ENCODE peak calls at places on chromosomes 7 and 10, in seven cellular contexts. One of them, this sample, is unnamed.

GRCh38 chr7:151755131-151755787 is 121.7 kb downstream of the PRKAG2 start:
- DNase-seq in HFF-Myc: peak; percentile 41
- DNase-seq in fibroblast of mammary gland: peak; percentile 46
- DNase-seq in naive thymus-derived CD4-positive, alpha-beta T cell: no peak
- DNase-seq in fibroblast of lung: no peak
- DNase-seq in kidney epithelial cell: no peak
- DNase-seq in effector memory CD4-positive, alpha-beta T cell: no peak
- DNase-seq in this sample: peak; percentile 40

GRCh38 chr10:72525277-72525676 is 100.6 kb downstream of the MICU1 start:
- DNase-seq in HFF-Myc: no peak
- DNase-seq in fibroblast of mammary gland: peak; percentile 28
- DNase-seq in naive thymus-derived CD4-positive, alpha-beta T cell: no peak
- DNase-seq in fibroblast of lung: peak; percentile 43
- DNase-seq in kidney epithelial cell: peak; percentile 23
- DNase-seq in effector memory CD4-positive, alpha-beta T cell: no peak
- DNase-seq in this sample: peak; percentile 5

GRCh38 chr7:5289345-5289744 is 6.6 kb downstream of the SLC29A4 start:
- DNase-seq in HFF-Myc: no peak
- DNase-seq in fibroblast of mammary gland: no peak
- DNase-seq in naive thymus-derived CD4-positive, alpha-beta T cell: no peak
- DNase-seq in fibroblast of lung: no peak
- DNase-seq in kidney epithelial cell: no peak
- DNase-seq in effector memory CD4-positive, alpha-beta T cell: no peak
- DNase-seq in this sample: no peak

GRCh38 chr7:38681882-38682281 is 50.7 kb upstream of the AMPH start:
- DNase-seq in HFF-Myc: no peak
- DNase-seq in fibroblast of mammary gland: peak; percentile 86
- DNase-seq in naive thymus-derived CD4-positive, alpha-beta T cell: no peak
- DNase-seq in fibroblast of lung: no peak
- DNase-seq in kidney epithelial cell: no peak
- DNase-seq in effector memory CD4-positive, alpha-beta T cell: no peak
- DNase-seq in this sample: peak; percentile 77

GRCh38 chr7:90551036-90551435 is 45.1 kb upstream of the CDK14 start:
- DNase-seq in HFF-Myc: no peak
- DNase-seq in fibroblast of mammary gland: no peak
- DNase-seq in naive thymus-derived CD4-positive, alpha-beta T cell: no peak
- DNase-seq in fibroblast of lung: no peak
- DNase-seq in kidney epithelial cell: no peak
- DNase-seq in effector memory CD4-positive, alpha-beta T cell: no peak
- DNase-seq in this sample: no peak

GRCh38 chr7:88146611-88147010 is 73.2 kb downstream of the SRI start:
- DNase-seq in HFF-Myc: no peak
- DNase-seq in fibroblast of mammary gland: no peak
- DNase-seq in naive thymus-derived CD4-positive, alpha-beta T cell: no peak
- DNase-seq in fibroblast of lung: no peak
- DNase-seq in kidney epithelial cell: no peak
- DNase-seq in effector memory CD4-positive, alpha-beta T cell: no peak
- DNase-seq in this sample: no peak

GRCh38 chr10:62130948-62131347 is 137.7 kb downstream of the RTKN2 start:
- DNase-seq in HFF-Myc: peak; percentile 96
- DNase-seq in fibroblast of mammary gland: peak; percentile 94
- DNase-seq in naive thymus-derived CD4-positive, alpha-beta T cell: no peak
- DNase-seq in fibroblast of lung: peak; percentile 95
- DNase-seq in kidney epithelial cell: no peak
- DNase-seq in effector memory CD4-positive, alpha-beta T cell: no peak
- DNase-seq in this sample: peak; percentile 97

GRCh38 chr10:89119651-89120050 is 87.5 kb downstream of the CH25H start:
- DNase-seq in HFF-Myc: no peak
- DNase-seq in fibroblast of mammary gland: no peak
- DNase-seq in naive thymus-derived CD4-positive, alpha-beta T cell: no peak
- DNase-seq in fibroblast of lung: no peak
- DNase-seq in kidney epithelial cell: no peak
- DNase-seq in effector memory CD4-positive, alpha-beta T cell: no peak
- DNase-seq in this sample: no peak

GRCh38 chr10:124719213-124719851 is 24.8 kb downstream of the FAM53B start:
- DNase-seq in HFF-Myc: no peak
- DNase-seq in fibroblast of mammary gland: peak; percentile 59
- DNase-seq in naive thymus-derived CD4-positive, alpha-beta T cell: peak; percentile 72
- DNase-seq in fibroblast of lung: peak; percentile 78
- DNase-seq in kidney epithelial cell: no peak
- DNase-seq in effector memory CD4-positive, alpha-beta T cell: peak; percentile 59
- DNase-seq in this sample: peak; percentile 63

GRCh38 chr10:128178319-128178937 is 52.2 kb upstream of the MKI67 start:
- DNase-seq in HFF-Myc: no peak
- DNase-seq in fibroblast of mammary gland: peak; percentile 14
- DNase-seq in naive thymus-derived CD4-positive, alpha-beta T cell: no peak
- DNase-seq in fibroblast of lung: peak; percentile 4
- DNase-seq in kidney epithelial cell: no peak
- DNase-seq in effector memory CD4-positive, alpha-beta T cell: peak; percentile 8
- DNase-seq in this sample: no peak

DNA sequence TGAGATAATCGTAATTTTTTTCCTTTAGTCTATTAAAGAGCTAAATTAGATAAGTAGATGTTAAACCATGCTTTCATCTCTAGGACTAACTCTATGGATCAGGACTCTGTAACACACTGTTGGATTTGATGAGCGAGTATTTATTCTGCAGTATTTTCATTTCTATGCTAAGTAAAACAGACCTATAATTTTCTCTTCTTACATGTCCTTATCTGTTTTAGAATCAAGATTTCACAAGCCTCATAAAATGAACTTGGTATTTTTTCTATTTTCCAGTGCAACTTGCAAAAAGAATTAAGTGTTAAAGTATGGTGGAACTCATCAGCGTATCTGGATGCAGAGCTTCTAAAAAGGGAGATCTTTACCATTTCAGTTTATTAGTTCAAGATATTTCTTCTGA is 2.4 kb downstream of the CACUL1 start:
- DNase-seq in HFF-Myc: no peak
- DNase-seq in fibroblast of mammary gland: no peak
- DNase-seq in naive thymus-derived CD4-positive, alpha-beta T cell: no peak
- DNase-seq in fibroblast of lung: no peak
- DNase-seq in kidney epithelial cell: no peak
- DNase-seq in effector memory CD4-positive, alpha-beta T cell: no peak
- DNase-seq in this sample: no peak
- H3K4me3 ChIP-seq in HFF-Myc: peak overlapping the region; percentile 95
- H3K4me3 ChIP-seq in fibroblast of mammary gland: no peak overlapping the region
- H3K4me3 ChIP-seq in naive thymus-derived CD4-positive, alpha-beta T cell: no peak overlapping the region
- H3K4me3 ChIP-seq in fibroblast of lung: peak overlapping the region; percentile 96
- H3K4me3 ChIP-seq in kidney epithelial cell: no peak overlapping the region
- H3K4me3 ChIP-seq in effector memory CD4-positive, alpha-beta T cell: no peak overlapping the region
- H3K4me3 ChIP-seq in this sample: peak overlapping the region; percentile 18

GRCh38 chr7:112939589-112940313 is 146.9 kb downstream of the GPR85 start:
- DNase-seq in HFF-Myc: peak; percentile 97
- DNase-seq in fibroblast of mammary gland: peak; percentile 98
- DNase-seq in naive thymus-derived CD4-positive, alpha-beta T cell: peak; percentile 99
- DNase-seq in fibroblast of lung: peak; percentile 99
- DNase-seq in kidney epithelial cell: peak; percentile 96
- DNase-seq in effector memory CD4-positive, alpha-beta T cell: peak; percentile 99
- DNase-seq in this sample: peak; percentile 99

GRCh38 chr7:112933598-112933997 is 143.4 kb upstream of the TMEM168 start:
- DNase-seq in HFF-Myc: no peak
- DNase-seq in fibroblast of mammary gland: no peak
- DNase-seq in naive thymus-derived CD4-positive, alpha-beta T cell: no peak
- DNase-seq in fibroblast of lung: no peak
- DNase-seq in kidney epithelial cell: no peak
- DNase-seq in effector memory CD4-positive, alpha-beta T cell: no peak
- DNase-seq in this sample: no peak

GRCh38 chr7:112938895-112939588 is 147.6 kb downstream of the GPR85 start:
- DNase-seq in HFF-Myc: no peak
- DNase-seq in fibroblast of mammary gland: peak; percentile 12
- DNase-seq in naive thymus-derived CD4-positive, alpha-beta T cell: no peak
- DNase-seq in fibroblast of lung: peak; percentile 53
- DNase-seq in kidney epithelial cell: no peak
- DNase-seq in effector memory CD4-positive, alpha-beta T cell: no peak
- DNase-seq in this sample: peak; percentile 28

GRCh38 chr7:112940314-112940732 is 146.3 kb downstream of the GPR85 start:
- DNase-seq in HFF-Myc: no peak
- DNase-seq in fibroblast of mammary gland: no peak
- DNase-seq in naive thymus-derived CD4-positive, alpha-beta T cell: no peak
- DNase-seq in fibroblast of lung: no peak
- DNase-seq in kidney epithelial cell: no peak
- DNase-seq in effector memory CD4-positive, alpha-beta T cell: no peak
- DNase-seq in this sample: no peak

GRCh38 chr7:112937651-112938390 is 147.6 kb upstream of the TMEM168 start:
- DNase-seq in HFF-Myc: no peak
- DNase-seq in fibroblast of mammary gland: peak; percentile 8
- DNase-seq in naive thymus-derived CD4-positive, alpha-beta T cell: peak; percentile 23
- DNase-seq in fibroblast of lung: peak; percentile 59
- DNase-seq in kidney epithelial cell: no peak
- DNase-seq in effector memory CD4-positive, alpha-beta T cell: no peak
- DNase-seq in this sample: peak; percentile 67
- H3K4me3 ChIP-seq in HFF-Myc: peak overlapping the region; percentile 71
- H3K4me3 ChIP-seq in fibroblast of mammary gland: no peak overlapping the region
- H3K4me3 ChIP-seq in naive thymus-derived CD4-positive, alpha-beta T cell: peak overlapping the region; percentile 84
- H3K4me3 ChIP-seq in fibroblast of lung: peak overlapping the region; percentile 91
- H3K4me3 ChIP-seq in kidney epithelial cell: no peak overlapping the region
- H3K4me3 ChIP-seq in effector memory CD4-positive, alpha-beta T cell: no peak overlapping the region
- H3K4me3 ChIP-seq in this sample: peak overlapping the region; percentile 84

DNA sequence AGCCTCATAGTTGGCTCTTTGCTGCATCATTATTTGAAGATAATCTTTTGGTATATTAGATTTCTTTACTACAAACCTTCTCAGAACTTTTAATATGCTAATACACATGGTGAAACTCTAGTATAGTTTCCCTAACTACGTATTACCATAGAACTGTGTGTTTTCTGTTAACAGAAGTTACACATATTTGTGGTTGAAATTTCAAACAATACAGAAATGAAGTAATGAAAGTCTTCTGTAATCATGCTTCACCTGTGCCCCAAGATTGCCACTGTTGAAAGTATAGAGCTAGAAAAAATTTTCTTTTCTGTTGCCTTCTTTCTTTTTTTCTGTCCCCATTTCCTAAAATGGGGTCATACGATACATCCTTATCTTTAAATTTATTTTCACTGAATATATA is 9.1 kb downstream of the BMPR1A start:
- DNase-seq in HFF-Myc: no peak
- DNase-seq in fibroblast of mammary gland: no peak
- DNase-seq in naive thymus-derived CD4-positive, alpha-beta T cell: no peak
- DNase-seq in fibroblast of lung: peak; percentile 14
- DNase-seq in kidney epithelial cell: no peak
- DNase-seq in effector memory CD4-positive, alpha-beta T cell: no peak
- DNase-seq in this sample: no peak
- H3K4me3 ChIP-seq in HFF-Myc: no peak overlapping the region
- H3K4me3 ChIP-seq in fibroblast of mammary gland: no peak overlapping the region
- H3K4me3 ChIP-seq in naive thymus-derived CD4-positive, alpha-beta T cell: no peak overlapping the region
- H3K4me3 ChIP-seq in fibroblast of lung: no peak overlapping the region
- H3K4me3 ChIP-seq in kidney epithelial cell: no peak overlapping the region
- H3K4me3 ChIP-seq in effector memory CD4-positive, alpha-beta T cell: no peak overlapping the region
- H3K4me3 ChIP-seq in this sample: no peak overlapping the region

DNA sequence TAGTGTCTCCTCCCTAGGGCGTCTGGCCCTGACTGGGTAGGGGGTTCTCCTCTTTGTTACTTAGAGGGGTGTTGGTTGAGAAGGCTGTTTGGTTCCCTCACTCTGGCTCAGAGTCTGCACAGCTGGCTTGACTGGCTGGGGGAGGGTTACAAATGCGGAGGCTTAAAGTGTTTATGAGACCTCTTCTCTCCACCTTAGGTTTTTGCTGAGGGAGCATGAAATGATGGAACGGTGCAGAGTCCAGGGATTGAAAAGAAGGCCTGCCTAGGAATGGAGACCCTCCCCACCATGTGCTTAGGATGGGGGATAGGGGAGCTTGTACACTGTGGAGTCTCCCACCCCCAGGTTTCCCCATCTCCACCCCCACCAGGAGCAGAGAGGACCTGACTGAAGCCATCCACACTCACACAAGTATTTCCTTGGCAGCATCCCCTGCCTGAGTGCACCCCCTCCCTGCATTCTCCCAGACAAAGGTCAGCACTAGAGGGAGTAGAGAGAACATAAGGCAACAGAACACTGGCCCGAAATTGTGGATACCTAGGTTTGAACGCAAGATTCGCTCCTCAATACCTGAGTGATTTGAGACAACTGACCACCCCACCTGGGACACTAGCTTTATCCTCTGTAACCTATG is 1.7 kb upstream of the LDB1 start:
- DNase-seq in HFF-Myc: no peak
- DNase-seq in fibroblast of mammary gland: peak; percentile 25
- DNase-seq in naive thymus-derived CD4-positive, alpha-beta T cell: no peak
- DNase-seq in fibroblast of lung: peak; percentile 45
- DNase-seq in kidney epithelial cell: no peak
- DNase-seq in effector memory CD4-positive, alpha-beta T cell: no peak
- DNase-seq in this sample: peak; percentile 47
- H3K4me3 ChIP-seq in HFF-Myc: peak overlapping the region; percentile 80
- H3K4me3 ChIP-seq in fibroblast of mammary gland: no peak overlapping the region
- H3K4me3 ChIP-seq in naive thymus-derived CD4-positive, alpha-beta T cell: peak overlapping the region; percentile 90
- H3K4me3 ChIP-seq in fibroblast of lung: peak overlapping the region; percentile 60
- H3K4me3 ChIP-seq in kidney epithelial cell: no peak overlapping the region
- H3K4me3 ChIP-seq in effector memory CD4-positive, alpha-beta T cell: no peak overlapping the region
- H3K4me3 ChIP-seq in this sample: peak overlapping the region; percentile 87

GRCh38 chr7:124781907-124782306 is 16.3 kb upstream of the GPR37 start:
- DNase-seq in HFF-Myc: no peak
- DNase-seq in fibroblast of mammary gland: no peak
- DNase-seq in naive thymus-derived CD4-positive, alpha-beta T cell: no peak
- DNase-seq in fibroblast of lung: no peak
- DNase-seq in kidney epithelial cell: no peak
- DNase-seq in effector memory CD4-positive, alpha-beta T cell: no peak
- DNase-seq in this sample: no peak
- H3K4me3 ChIP-seq in HFF-Myc: no peak overlapping the region
- H3K4me3 ChIP-seq in fibroblast of mammary gland: no peak overlapping the region
- H3K4me3 ChIP-seq in naive thymus-derived CD4-positive, alpha-beta T cell: no peak overlapping the region
- H3K4me3 ChIP-seq in fibroblast of lung: no peak overlapping the region
- H3K4me3 ChIP-seq in kidney epithelial cell: no peak overlapping the region
- H3K4me3 ChIP-seq in effector memory CD4-positive, alpha-beta T cell: no peak overlapping the region
- H3K4me3 ChIP-seq in this sample: no peak overlapping the region

This sample was measured in fibroblast of the aortic adventitia.